ENCODE peak calls at places on chromosomes 16 and 17, in seven cellular contexts. K, Y, U, Q, J, H and I are unnamed samples.

GRCh38 chr17:29292992-29293889 is 707 bp downstream of the NUFIP2 start:
- DNase-seq in K (peak; percentile 50), Y (peak; percentile 57), U (peak; percentile 68), Q (peak; percentile 48), J (no peak), H (peak; percentile 78), I (peak; percentile 45)

GRCh38 chr16:4624827-4625616 is 396 bp downstream of the MGRN1 start:
- DNase-seq in K (peak; percentile 53), Y (peak; percentile 23), U (peak; percentile 66), Q (peak; percentile 80), J (no peak), H (peak; percentile 79), I (peak; percentile 83)

GRCh38 chr17:31404028-31404949 is 12.8 kb downstream of the RAB11FIP4 start:
- DNase-seq in K (no peak), Y (no peak), U (peak; percentile 40), Q (no peak), J (no peak), H (no peak), I (no peak)

GRCh38 chr17:72152392-72152727 is 31.5 kb downstream of the SOX9 start:
- DNase-seq in K (no peak), Y (no peak), U (peak; percentile 4), Q (no peak), J (no peak), H (no peak), I (no peak)

GRCh38 chr16:495127-495748 is 32.3 kb upstream of the CAPN15 start:
- DNase-seq in K (no peak), Y (no peak), U (peak; percentile 26), Q (no peak), J (no peak), H (peak; percentile 72), I (peak; percentile 50)

GRCh38 chr16:88770459-88771293 is 14.3 kb downstream of the PIEZO1 start:
- DNase-seq in K (no peak), Y (peak; percentile 58), U (peak; percentile 83), Q (no peak), J (no peak), H (peak; percentile 83), I (peak; percentile 91)

GRCh38 chr17:31907342-31907975 is 6.0 kb upstream of the UTP6 start:
- DNase-seq in K (no peak), Y (peak; percentile 22), U (no peak), Q (no peak), J (peak; percentile 81), H (no peak), I (peak; percentile 71)

GRCh38 chr17:16512011-16512410 is 20.0 kb upstream of the LRRC75A start:
- DNase-seq in K (no peak), Y (no peak), U (no peak), Q (no peak), J (no peak), H (no peak), I (no peak)

GRCh38 chr17:80817861-80818260 is 173.8 kb upstream of the CHMP6 start:
- DNase-seq in K (no peak), Y (no peak), U (peak; percentile 38), Q (no peak), J (no peak), H (no peak), I (peak; percentile 30)

GRCh38 chr17:75182319-75182568 is 515 bp downstream of the SUMO2 start:
- DNase-seq in K (no peak), Y (no peak), U (no peak), Q (no peak), J (no peak), H (no peak), I (no peak)